ENCODE peak calls at places on chromosomes 5 and 9, in five cellular contexts. Q, C, J, M and Z are unnamed samples.

GRCh38 chr5:57495688-57496087 is 13.1 kb upstream of the ACTBL2 start:
- DNase-seq in C (no peak), M (no peak), Q (no peak), J (no peak), Z (no peak)

GRCh38 chr5:142110046-142110531 is 1.5 kb downstream of the NDFIP1 start:
- DNase-seq in Q (peak), C (peak), J (no peak), M (peak), Z (no peak)

GRCh38 chr5:51387854-51388320 is 4.6 kb downstream of the ISL1 start:
- DNase-seq in J (no peak), C (no peak), Q (no peak), M (no peak), Z (no peak)

GRCh38 chr9:1231998-1232919 is 182.1 kb downstream of the DMRT2 start:
- DNase-seq in C (peak), J (peak), Q (peak), M (peak), Z (peak)

GRCh38 chr9:115403753-115404152 is 285.8 kb upstream of the TNC start:
- DNase-seq in J (no peak), Q (no peak), C (no peak), M (no peak), Z (no peak)

GRCh38 chr5:93891491-93892480 is 150.4 kb upstream of the POU5F2 start:
- DNase-seq in Q (no peak), M (peak), C (no peak), J (no peak), Z (no peak)

GRCh38 chr9:129752915-129753724 is at the start of gene PTGES:
- DNase-seq in M (peak), J (peak), C (peak), Q (peak), Z (no peak)

GRCh38 chr5:121870489-121870888 is 18.8 kb downstream of the FTMT start:
- DNase-seq in C (no peak), M (no peak), Q (peak), J (no peak), Z (peak)

GRCh38 chr5:80229902-80230255 is 26.0 kb downstream of the SERINC5 start:
- DNase-seq in C (no peak), Q (no peak), J (no peak), M (no peak), Z (no peak)

GRCh38 chr5:116042375-116042774 is 10.1 kb downstream of the ARL14EPL start:
- DNase-seq in J (no peak), M (no peak), Q (no peak), C (no peak), Z (no peak)

GRCh38 chr9:81902601-81903000 is 25.6 kb upstream of the SPATA31D4 start:
- DNase-seq in Q (no peak), J (no peak), C (no peak), M (peak), Z (no peak)

GRCh38 chr9:35029852-35030251 is 40.3 kb downstream of the DNAJB5 start:
- DNase-seq in M (no peak), Q (no peak), C (no peak), J (no peak), Z (no peak)

GRCh38 chr9:111691686-111692329 is 30.4 kb downstream of the GNG10 start:
- DNase-seq in C (no peak), M (peak), Q (peak), J (no peak), Z (peak)

GRCh38 chr9:86022687-86023266 is 76.6 kb downstream of the GOLM1 start:
- DNase-seq in C (no peak), J (no peak), M (peak), Q (no peak), Z (no peak)

GRCh38 chr5:91263898-91264297 is 119.2 kb downstream of the ARRDC3 start:
- DNase-seq in C (no peak), J (no peak), M (no peak), Q (no peak), Z (no peak)

GRCh38 chr9:137851516-137852217 is 25.9 kb upstream of the CACNA1B start:
- DNase-seq in Q (no peak), J (no peak), M (peak), C (no peak), Z (no peak)

GRCh38 chr5:96067251-96067650 is 105.6 kb upstream of the ELL2 start:
- DNase-seq in M (peak), J (no peak), Q (no peak), C (no peak), Z (no peak)

GRCh38 chr9:21710792-21711191 is 91.6 kb upstream of the MTAP start:
- DNase-seq in M (peak), J (no peak), Q (peak), C (no peak), Z (no peak)

GRCh38 chr5:109322694-109323093 is 87.1 kb downstream of the PJA2 start:
- DNase-seq in J (no peak), Q (no peak), C (no peak), M (no peak), Z (no peak)

GRCh38 chr9:70256123-70256551 is 2.6 kb upstream of the SMC5 start:
- DNase-seq in Q (peak), J (no peak), M (peak), C (no peak), Z (peak)
- H3K4me3 ChIP-seq in Q (peak), J (peak), M (peak), C (no peak), Z (peak)

GRCh38 chr9:10045598-10045997 is 567.2 kb downstream of the PTPRD start:
- DNase-seq in Q (peak), C (no peak), J (no peak), M (peak), Z (no peak)
- TF ChIP-seq CTCF in Q (peak), C (peak), J (no peak), M (peak), Z (peak)

GRCh38 chr5:137737349-137738256 is 1.7 kb upstream of the KLHL3 start:
- DNase-seq in M (peak), Q (peak), C (peak), J (no peak), Z (no peak)
- H3K4me3 ChIP-seq in M (no peak), Q (no peak), C (no peak), J (no peak), Z (no peak)

DNA sequence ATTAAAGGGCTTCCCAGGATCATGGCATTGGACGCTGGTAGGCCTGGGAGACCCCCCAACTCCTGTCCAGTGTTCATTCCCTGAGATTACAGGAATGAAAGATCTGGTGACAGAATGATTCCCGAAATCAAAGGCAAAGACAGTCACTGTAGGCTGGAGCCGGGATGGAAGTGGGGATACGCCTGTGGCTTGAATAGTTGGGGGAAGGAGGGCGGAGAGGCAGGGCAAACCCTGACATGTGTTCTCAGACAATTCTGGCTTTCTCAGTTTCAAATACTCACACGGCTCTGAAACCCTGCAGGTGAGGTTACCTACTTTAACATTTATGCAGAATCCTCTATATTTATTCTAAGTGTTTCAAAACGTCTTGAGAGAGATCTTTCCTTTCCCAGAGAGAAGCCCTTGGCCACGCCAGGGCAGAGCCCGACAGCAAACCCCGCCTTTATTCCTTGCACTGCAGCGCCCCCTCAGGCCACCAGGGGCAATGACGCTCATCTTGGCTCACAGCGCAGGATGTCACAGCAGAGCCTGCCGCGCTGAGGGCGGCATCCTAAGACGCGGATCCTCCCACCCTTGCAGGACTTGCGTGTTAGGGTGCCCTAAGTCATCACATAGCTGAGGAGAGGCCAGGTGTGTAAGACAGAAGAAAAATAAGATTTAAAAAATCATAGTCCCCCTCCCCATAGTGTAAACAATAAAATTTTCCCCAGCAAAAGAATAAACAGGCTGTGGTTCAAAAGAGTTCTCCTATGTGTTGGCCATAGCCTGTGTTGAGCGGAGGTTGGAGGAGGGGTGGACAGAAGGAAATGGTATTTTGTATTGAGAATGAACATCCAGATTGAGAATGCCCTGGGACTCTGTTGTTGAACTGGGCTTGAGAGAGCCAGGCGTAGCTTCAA is 284.5 kb downstream of the NTRK2 start:
- DNase-seq in C (peak), M (peak), Q (peak), J (peak), Z (no peak)
- TF ChIP-seq CTCF in C (peak), M (peak), Q (peak), J (peak), Z (peak)

GRCh38 chr5:149406979-149407306 is 27.9 kb upstream of the IL17B start:
- DNase-seq in C (no peak), Q (no peak), J (no peak), M (no peak), Z (no peak)
- H3K4me3 ChIP-seq in C (peak), Q (peak), J (peak), M (peak), Z (no peak)

DNA sequence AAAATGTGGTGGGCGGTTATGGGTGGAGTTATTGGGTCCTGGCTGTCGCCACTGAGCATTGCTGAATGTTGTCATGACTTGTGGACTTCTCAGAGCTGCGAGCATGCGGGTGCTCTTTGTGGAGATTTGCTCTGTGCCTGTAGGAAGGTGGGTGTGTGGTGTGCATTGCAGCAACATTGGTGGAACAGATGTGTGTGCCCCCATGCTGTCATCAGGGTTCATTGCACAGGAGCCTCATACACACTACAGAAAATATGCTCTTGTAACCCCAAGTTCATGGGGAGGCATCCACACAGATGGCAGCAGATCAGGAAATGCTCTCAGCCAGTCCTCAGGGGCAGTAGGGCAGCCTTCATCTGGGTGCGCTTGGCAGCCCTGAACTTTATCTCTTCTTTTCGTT is 55.9 kb upstream of the PHF2 start:
- DNase-seq in C (no peak), J (no peak), Q (no peak), M (no peak), Z (no peak)
- TF ChIP-seq CTCF in C (no peak), J (no peak), Q (no peak), M (no peak), Z (no peak)

DNA sequence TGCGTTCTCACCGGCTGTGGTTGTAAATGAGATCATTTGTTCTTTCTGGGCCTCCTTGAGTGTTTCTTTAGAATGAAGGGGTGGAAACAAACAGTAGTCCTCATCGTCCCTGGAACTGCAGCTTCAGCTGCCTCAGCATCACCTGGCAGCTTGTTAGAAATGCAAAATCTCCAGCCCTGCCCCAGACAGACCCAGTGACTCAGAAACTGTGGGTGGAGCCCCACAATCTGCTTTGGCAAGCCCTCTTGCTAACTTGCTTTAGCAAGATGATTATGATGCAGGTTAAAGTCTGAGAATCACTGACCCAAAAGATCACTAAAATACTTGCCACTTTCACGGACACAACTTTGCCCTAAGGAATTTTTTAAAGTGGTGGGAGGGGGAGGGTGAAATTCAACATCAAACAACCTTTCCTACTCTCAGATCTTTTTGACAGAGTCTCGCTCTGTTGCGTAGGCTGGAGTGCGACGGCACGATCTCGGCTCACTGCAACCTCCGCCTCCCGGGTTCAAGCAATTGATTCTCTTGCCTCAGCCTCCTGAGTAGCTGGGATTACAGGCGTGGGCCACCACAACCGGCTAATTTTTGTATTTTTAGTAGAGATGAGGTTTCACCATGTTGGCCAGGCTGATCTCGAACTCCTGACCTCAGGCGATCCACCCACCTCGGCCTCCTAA is 86.0 kb downstream of the BRINP1 start:
- DNase-seq in J (peak), Q (no peak), M (peak), C (no peak), Z (peak)
- H3K4me3 ChIP-seq in J (no peak), Q (no peak), M (no peak), C (no peak), Z (no peak)